ENCODE peak calls at places on chromosomes 6 and 20, in ten cellular contexts. F is pancreas; G is body of pancreas; R is HL-60; A is cardiac fibroblast; H is CD8-positive, alpha-beta T cell; T is IMR-90; I is GM13976; N is SK-N-SH; J is transverse colon. U is an unnamed sample.

GRCh38 chr6:169724554-169725269 is 412 bp upstream of the PHF10 start:
- DNase-seq in T (peak), I (peak), A (no peak), N (peak), J (peak), H (peak), F (peak), R (peak), G (peak), U (peak)

GRCh38 chr20:32158351-32158750 is 48.8 kb downstream of the TM9SF4 start:
- DNase-seq in R (no peak), G (no peak), T (no peak), F (no peak), J (no peak), N (no peak), H (no peak), A (no peak), I (no peak), U (no peak)

GRCh38 chr6:10316327-10316726 is 98.5 kb downstream of the TFAP2A start:
- DNase-seq in G (no peak), F (no peak), I (no peak), A (no peak), T (peak), N (no peak), H (no peak), R (no peak), J (peak), U (no peak)

GRCh38 chr20:57065646-57066045 is 200.8 kb downstream of the BMP7 start:
- DNase-seq in R (no peak), I (no peak), N (no peak), A (no peak), F (no peak), G (no peak), H (no peak), T (no peak), J (no peak), U (no peak)

GRCh38 chr20:708956-709355 is 33.4 kb upstream of the SCRT2 start:
- DNase-seq in H (no peak), R (no peak), J (no peak), I (no peak), T (no peak), N (no peak), F (no peak), A (no peak), G (no peak), U (no peak)

GRCh38 chr6:168528457-168529095 is 87.6 kb downstream of the SMOC2 start:
- DNase-seq in T (no peak), H (no peak), R (no peak), G (no peak), J (no peak), I (no peak), N (no peak), A (peak), F (no peak), U (no peak)

GRCh38 chr6:57220083-57220703 is 1.9 kb downstream of the RAB23 start:
- DNase-seq in A (peak), T (no peak), R (no peak), I (no peak), H (no peak), J (no peak), F (no peak), G (no peak), N (no peak), U (no peak)

GRCh38 chr6:121694389-121695185 is 259.1 kb downstream of the GJA1 start:
- DNase-seq in F (no peak), J (no peak), I (no peak), A (peak), H (no peak), N (no peak), G (no peak), T (peak), R (no peak), U (no peak)

GRCh38 chr6:52373294-52373693 is 11.3 kb downstream of the PAQR8 start:
- DNase-seq in J (no peak), R (no peak), N (no peak), H (no peak), T (no peak), I (no peak), G (no peak), A (no peak), F (no peak), U (no peak)

GRCh38 chr20:61613885-61614284 is 361.8 kb downstream of the CDH4 start:
- DNase-seq in J (no peak), H (no peak), F (peak), A (no peak), R (no peak), T (no peak), G (no peak), I (no peak), N (no peak), U (no peak)

GRCh38 chr6:155154158-155154830 is 109.5 kb upstream of the CLDN20 start:
- DNase-seq in J (no peak), G (no peak), H (no peak), R (peak), T (peak), F (no peak), A (peak), N (peak), I (no peak), U (no peak)

GRCh38 chr6:153312633-153313032 is 181.6 kb upstream of the RGS17 start:
- DNase-seq in G (peak), H (no peak), A (peak), J (peak), T (peak), F (peak), N (peak), R (peak), I (no peak), U (peak)

GRCh38 chr20:31966991-31967655 is 828 bp upstream of the XKR7 start:
- DNase-seq in N (peak), J (no peak), I (no peak), R (no peak), T (no peak), H (no peak), G (no peak), F (no peak), A (no peak), U (no peak)

GRCh38 chr6:19891446-19891845 is 54.3 kb downstream of the ID4 start:
- DNase-seq in I (no peak), R (no peak), F (no peak), T (no peak), N (no peak), G (no peak), J (no peak), H (no peak), A (no peak), U (no peak)

GRCh38 chr6:133393891-133394290 is 152.7 kb downstream of the EYA4 start:
- DNase-seq in T (no peak), A (no peak), N (no peak), H (no peak), I (no peak), R (no peak), F (no peak), G (no peak), J (no peak), U (no peak)

GRCh38 chr20:54151073-54151436 is 22.7 kb downstream of the CYP24A1 start:
- DNase-seq in H (no peak), R (no peak), I (no peak), J (no peak), F (no peak), N (no peak), A (no peak), G (no peak), T (no peak), U (no peak)

GRCh38 chr20:48552550-48552949 is 275.2 kb downstream of the PREX1 start:
- DNase-seq in N (no peak), A (no peak), R (no peak), T (no peak), F (no peak), H (no peak), I (no peak), J (no peak), G (no peak), U (no peak)
- TF ChIP-seq CTCF in N (no peak), A (no peak), R (no peak), T (no peak), F (no peak), H (no peak), I (no peak), J (no peak), G (no peak), U (no peak)

DNA sequence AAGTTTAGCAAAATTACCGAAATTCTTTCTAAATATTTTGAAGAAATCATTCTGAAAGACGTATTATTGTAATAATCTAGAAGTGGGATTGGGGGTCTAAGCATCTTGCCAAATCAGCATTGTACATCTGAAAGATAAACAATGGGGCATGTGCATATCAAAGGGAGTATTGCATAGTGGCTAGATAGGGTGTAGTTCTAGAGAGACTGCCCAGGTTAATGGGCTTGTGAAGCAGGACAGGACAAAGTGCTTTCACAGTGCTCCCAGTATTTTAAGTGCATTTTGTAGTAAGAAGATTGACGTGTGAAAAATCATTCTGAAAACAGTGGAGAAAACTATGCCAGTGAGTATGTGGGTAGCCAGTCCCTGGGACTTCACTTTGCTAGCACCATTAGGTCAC is 236.8 kb downstream of the ZFAND3 start:
- DNase-seq in N (no peak), J (no peak), T (no peak), R (no peak), F (no peak), H (no peak), A (no peak), G (no peak), I (no peak), U (no peak)
- TF ChIP-seq CTCF in N (no peak), J (no peak), T (no peak), R (no peak), F (no peak), H (no peak), A (no peak), G (no peak), I (no peak), U (no peak)

DNA sequence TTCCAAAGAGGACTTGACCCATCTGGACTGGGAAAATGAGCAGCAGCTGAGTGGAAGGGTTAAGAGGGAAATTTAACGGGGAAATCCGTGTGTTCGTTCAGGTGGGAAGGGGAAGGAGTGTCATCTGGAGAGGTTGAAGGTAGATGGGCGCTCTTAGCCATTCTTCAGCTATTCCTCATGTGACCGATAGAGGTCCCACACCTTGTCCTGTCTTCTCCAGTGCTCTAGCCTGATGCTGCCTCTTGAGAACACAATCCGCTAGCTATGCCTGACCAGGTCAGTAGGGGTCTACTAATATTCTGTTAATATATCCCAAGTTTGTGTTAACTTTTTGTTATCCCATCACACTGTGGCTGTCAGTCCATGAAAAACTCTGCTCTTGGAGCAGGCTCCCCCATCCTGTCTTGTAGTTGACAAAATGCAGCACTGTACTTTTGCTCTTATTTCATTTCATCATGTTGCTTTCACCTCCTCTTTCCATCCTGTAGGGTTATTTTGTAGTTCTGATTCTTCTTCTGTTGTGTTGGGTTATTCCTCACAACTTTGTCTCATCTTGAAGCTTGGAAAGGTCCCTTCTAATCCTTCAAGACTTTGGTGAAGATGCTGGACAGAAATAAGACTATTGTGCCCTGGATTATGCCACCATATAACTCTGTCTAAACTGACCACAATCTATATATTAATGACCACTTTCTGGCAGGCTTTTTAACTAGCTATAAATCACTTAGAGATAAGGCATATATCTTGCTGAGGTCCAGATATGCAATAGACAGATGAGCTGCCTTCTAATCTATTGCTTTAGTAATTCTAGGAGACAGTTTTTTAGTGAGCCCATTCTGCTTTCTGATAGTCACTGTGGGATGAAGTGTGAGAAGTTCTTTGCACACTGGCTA is 123.4 kb upstream of the SUPT3H start:
- DNase-seq in I (no peak), R (no peak), G (no peak), A (peak), F (no peak), H (no peak), J (no peak), T (no peak), N (peak), U (no peak)
- TF ChIP-seq CTCF in I (no peak), R (no peak), G (no peak), A (peak), F (no peak), H (no peak), J (no peak), T (no peak), N (peak), U (no peak)

GRCh38 chr20:33897313-33897912 is 86.3 kb downstream of the CHMP4B start:
- DNase-seq in G (no peak), N (peak), I (no peak), H (no peak), R (no peak), J (no peak), A (no peak), F (no peak), T (no peak), U (no peak)
- TF ChIP-seq CTCF in G (no peak), N (peak), I (no peak), H (no peak), R (no peak), J (peak), A (no peak), F (no peak), T (no peak), U (no peak)

DNA sequence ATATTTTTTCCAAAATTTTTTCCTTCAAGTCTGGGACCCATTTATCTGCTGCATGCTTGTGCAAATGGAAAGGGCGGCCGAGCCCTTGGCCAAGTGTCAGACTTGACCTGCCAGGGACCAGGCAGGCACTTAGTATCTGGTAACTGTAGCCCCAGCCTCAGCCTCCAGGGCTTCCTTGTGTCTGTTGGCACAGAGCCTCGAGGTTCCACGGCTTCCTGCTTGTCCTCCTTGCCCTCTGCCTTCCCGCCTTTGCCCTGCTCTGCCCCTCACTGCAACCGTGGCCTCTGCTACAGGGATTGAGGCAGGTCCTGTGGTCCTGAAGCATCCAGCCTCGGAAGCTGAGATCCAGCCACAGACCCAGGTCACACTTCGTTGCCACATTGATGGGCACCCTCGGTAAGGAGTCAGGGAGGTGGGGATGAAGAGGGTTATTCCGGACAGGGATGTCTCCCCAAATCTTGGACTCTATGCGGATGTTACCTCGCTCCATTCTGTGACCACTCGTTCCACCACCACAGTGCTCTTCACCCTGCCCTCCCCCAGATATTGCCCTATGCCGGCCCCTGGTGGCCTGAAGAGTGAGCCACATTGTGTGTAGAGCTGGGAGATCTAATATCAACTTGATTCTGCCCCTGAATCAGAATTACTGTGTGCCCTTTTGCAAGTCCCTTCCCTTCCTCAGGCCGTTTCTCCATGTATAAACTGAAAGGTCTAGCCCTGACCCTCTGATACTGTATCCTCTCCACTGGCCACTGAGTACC is 41.5 kb upstream of the SRF start:
- DNase-seq in T (peak), J (peak), A (peak), H (no peak), G (no peak), R (peak), N (peak), F (no peak), I (peak), U (no peak)
- TF ChIP-seq CTCF in T (peak), J (peak), A (peak), H (no peak), G (no peak), R (peak), N (peak), F (no peak), I (peak), U (no peak)

U was measured in B cell.